ENCODE peak calls at places on chromosomes 11 and 22, in four cellular contexts. One of them, this sample, is unnamed.

GRCh38 chr11:57144075-57144474 is 37.7 kb upstream of the LRRC55 start:
- DNase-seq in Peyer's patch: no peak
- DNase-seq in K562: peak; percentile 37
- DNase-seq in suprapubic skin: no peak
- DNase-seq in this sample: no peak

GRCh38 chr11:64724863-64725535 is 2.0 kb upstream of the NRXN2 start:
- DNase-seq in Peyer's patch: no peak
- DNase-seq in K562: no peak
- DNase-seq in suprapubic skin: no peak
- DNase-seq in this sample: no peak

GRCh38 chr11:12433571-12434061 is 56.2 kb downstream of the PARVA start:
- DNase-seq in Peyer's patch: no peak
- DNase-seq in K562: no peak
- DNase-seq in suprapubic skin: no peak
- DNase-seq in this sample: no peak

GRCh38 chr11:10975287-10975721 is 117.5 kb upstream of the ZBED5 start:
- DNase-seq in Peyer's patch: no peak
- DNase-seq in K562: no peak
- DNase-seq in suprapubic skin: no peak
- DNase-seq in this sample: no peak

GRCh38 chr22:26642465-26643367 is 14.7 kb upstream of the MIAT start:
- DNase-seq in Peyer's patch: peak; percentile 83
- DNase-seq in K562: peak; percentile 84
- DNase-seq in suprapubic skin: no peak
- DNase-seq in this sample: no peak

GRCh38 chr22:48580481-48580970 is 1247.1 kb downstream of the BRD1 start:
- DNase-seq in Peyer's patch: no peak
- DNase-seq in K562: no peak
- DNase-seq in suprapubic skin: no peak
- DNase-seq in this sample: no peak

GRCh38 chr11:61586792-61587430 is 6.0 kb upstream of the SYT7 start:
- DNase-seq in Peyer's patch: no peak
- DNase-seq in K562: no peak
- DNase-seq in suprapubic skin: no peak
- DNase-seq in this sample: no peak

GRCh38 chr22:44625981-44626687 is 75.9 kb upstream of the PRR5 start:
- DNase-seq in Peyer's patch: peak; percentile 87
- DNase-seq in K562: peak; percentile 70
- DNase-seq in suprapubic skin: peak; percentile 79
- DNase-seq in this sample: peak; percentile 56

GRCh38 chr22:31870890-31871289 is 73.4 kb upstream of the YWHAH start:
- DNase-seq in Peyer's patch: no peak
- DNase-seq in K562: no peak
- DNase-seq in suprapubic skin: no peak
- DNase-seq in this sample: no peak

GRCh38 chr11:38791346-38791961 is 2193.4 kb upstream of the RAG2 start:
- DNase-seq in Peyer's patch: peak; percentile 49
- DNase-seq in K562: peak; percentile 77
- DNase-seq in suprapubic skin: no peak
- DNase-seq in this sample: no peak

GRCh38 chr22:37782340-37783168 is 25.2 kb upstream of the GCAT start:
- DNase-seq in Peyer's patch: no peak
- DNase-seq in K562: peak; percentile 50
- DNase-seq in suprapubic skin: no peak
- DNase-seq in this sample: no peak

DNA sequence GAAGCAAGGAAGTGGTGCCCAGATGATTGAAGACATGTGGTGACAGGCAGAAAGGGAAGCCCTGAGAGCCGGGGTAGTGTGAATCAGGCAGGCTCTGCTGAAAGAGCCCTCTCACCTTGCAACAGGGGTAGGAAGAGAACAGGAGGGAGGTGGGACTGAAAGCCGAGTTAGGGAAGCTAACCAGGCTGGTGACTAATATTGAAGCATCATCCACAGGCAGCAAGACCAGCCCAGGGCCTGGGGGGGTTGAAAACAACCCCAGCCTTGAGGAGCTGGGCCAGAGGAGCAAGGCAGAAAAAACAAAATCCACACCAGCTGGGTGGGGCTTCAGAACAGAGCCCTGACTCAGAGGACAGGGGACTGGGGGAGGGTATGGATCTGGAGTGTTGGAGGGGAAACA is 35.0 kb upstream of the CRTAM start:
- DNase-seq in Peyer's patch: no peak
- DNase-seq in K562: no peak
- DNase-seq in suprapubic skin: no peak
- DNase-seq in this sample: no peak
- TF ChIP-seq POLR2A in Peyer's patch: no peak
- TF ChIP-seq POLR2A in K562: no peak
- TF ChIP-seq POLR2A in suprapubic skin: no peak
- TF ChIP-seq POLR2A in this sample: no peak

DNA sequence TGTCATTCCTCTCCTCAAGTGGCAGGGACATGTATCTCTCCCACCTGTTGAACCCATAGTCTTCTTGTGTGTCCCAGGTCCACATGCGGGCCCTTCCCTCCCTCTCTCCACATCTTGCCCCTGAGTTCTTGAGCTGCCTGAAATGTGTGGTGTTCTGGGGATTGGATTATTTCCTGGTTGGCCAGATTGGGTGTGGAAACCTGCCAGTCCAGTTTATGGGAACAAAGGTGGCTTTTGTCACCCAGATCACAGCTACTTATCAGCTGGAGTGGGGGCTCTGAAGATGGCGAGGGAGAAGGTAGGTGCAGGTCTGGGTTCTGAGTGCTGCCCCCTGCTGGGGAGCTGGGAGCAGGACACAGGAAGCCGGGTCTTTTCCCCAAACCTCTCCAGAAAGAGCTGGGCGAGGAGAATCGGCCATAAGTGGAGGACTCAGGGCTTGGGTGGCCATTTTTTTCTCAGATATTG is 14.2 kb downstream of the DTX4 start:
- DNase-seq in Peyer's patch: peak; percentile 85
- DNase-seq in K562: peak; percentile 66
- DNase-seq in suprapubic skin: no peak
- DNase-seq in this sample: no peak
- TF ChIP-seq CTCF in Peyer's patch: peak; percentile 88
- TF ChIP-seq CTCF in K562: peak; percentile 91
- TF ChIP-seq CTCF in suprapubic skin: peak; percentile 52
- TF ChIP-seq CTCF in this sample: no peak

GRCh38 chr11:66568124-66568916 is at the start of gene CTSF:
- DNase-seq in Peyer's patch: peak; percentile 92
- DNase-seq in K562: peak; percentile 88
- DNase-seq in suprapubic skin: peak; percentile 91
- DNase-seq in this sample: peak; percentile 96
- H3K4me3 ChIP-seq in Peyer's patch: peak within 1 kb of the TSS; percentile 74
- H3K4me3 ChIP-seq in K562: peak within 1 kb of the TSS; percentile 48
- H3K4me3 ChIP-seq in suprapubic skin: peak within 1 kb of the TSS; percentile 85
- H3K4me3 ChIP-seq in this sample: peak within 1 kb of the TSS; percentile 47

DNA sequence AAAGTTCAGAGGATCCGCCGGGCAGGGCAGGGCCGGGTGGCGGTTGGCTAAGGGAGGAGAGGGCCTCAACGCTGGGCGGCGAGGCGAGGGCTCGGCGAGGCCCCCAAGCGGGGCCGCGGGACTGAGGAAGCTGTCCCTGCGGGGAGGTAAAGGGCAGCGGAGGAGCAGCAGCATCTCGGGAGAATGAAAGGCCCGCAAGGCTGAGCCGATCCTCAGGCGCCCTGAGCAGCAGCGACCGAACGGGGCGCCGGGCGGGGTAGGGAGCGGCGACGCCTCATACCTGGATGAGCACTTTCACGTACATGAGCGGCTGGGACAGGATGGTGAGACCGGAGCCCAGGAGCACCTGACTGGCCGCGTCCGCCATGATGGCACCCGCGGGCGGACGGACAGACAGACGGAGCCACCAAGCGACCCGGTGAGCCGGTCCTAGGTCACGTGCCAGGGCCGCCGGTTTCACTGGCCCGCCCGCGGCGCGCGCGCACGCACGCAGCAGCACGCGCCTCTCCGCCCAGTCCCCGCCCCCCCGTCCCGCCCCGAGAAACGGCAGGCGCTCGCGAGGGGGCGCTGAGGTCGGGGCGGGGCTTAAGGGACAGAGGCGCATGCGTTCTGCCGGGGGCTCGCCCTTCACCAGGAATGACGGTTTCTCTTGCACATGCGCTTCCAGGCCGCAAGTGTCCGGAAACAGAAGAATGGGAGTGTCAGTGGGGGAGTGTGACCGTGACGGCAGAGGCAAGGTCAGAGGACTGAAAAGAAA is at the start of gene MTCH2:
- DNase-seq in Peyer's patch: peak; percentile 98
- DNase-seq in K562: peak; percentile 98
- DNase-seq in suprapubic skin: peak; percentile 97
- DNase-seq in this sample: peak; percentile 96
- TF ChIP-seq POLR2A in Peyer's patch: peak; percentile 65
- TF ChIP-seq POLR2A in K562: peak; percentile 94
- TF ChIP-seq POLR2A in suprapubic skin: peak; percentile 72
- TF ChIP-seq POLR2A in this sample: no peak

DNA sequence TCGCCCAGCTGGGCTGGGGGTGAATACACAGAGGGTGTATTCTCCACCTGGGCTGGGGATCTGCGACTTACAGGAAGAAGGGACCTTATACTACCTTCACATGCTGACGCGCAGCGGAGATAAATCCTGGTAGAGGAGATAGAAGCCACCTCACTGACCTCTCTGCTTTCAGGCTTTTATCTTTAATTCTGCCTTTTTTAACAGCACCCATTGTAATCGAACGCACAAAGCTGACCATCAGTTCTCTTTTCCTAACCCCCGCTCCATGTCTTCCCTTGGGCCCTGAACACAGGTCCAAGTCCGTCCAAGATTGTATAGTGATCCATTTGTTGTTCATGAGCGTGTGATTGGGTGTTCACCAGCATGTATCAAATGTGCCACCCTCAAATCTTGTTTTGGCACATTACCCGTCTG is 664 bp upstream of the LAMTOR1 start:
- DNase-seq in Peyer's patch: no peak
- DNase-seq in K562: no peak
- DNase-seq in suprapubic skin: no peak
- DNase-seq in this sample: no peak
- TF ChIP-seq CTCF in Peyer's patch: no peak
- TF ChIP-seq CTCF in K562: peak; percentile 28
- TF ChIP-seq CTCF in suprapubic skin: no peak
- TF ChIP-seq CTCF in this sample: no peak

GRCh38 chr11:83970061-83970671 is 684.0 kb upstream of the CCDC90B start:
- DNase-seq in Peyer's patch: no peak
- DNase-seq in K562: no peak
- DNase-seq in suprapubic skin: no peak
- DNase-seq in this sample: no peak
- H3K4me3 ChIP-seq in Peyer's patch: no peak overlapping the region
- H3K4me3 ChIP-seq in K562: no peak overlapping the region
- H3K4me3 ChIP-seq in suprapubic skin: no peak overlapping the region
- H3K4me3 ChIP-seq in this sample: no peak overlapping the region

GRCh38 chr22:41857160-41857859 is 24.4 kb downstream of the SREBF2 start:
- DNase-seq in Peyer's patch: peak; percentile 79
- DNase-seq in K562: peak; percentile 79
- DNase-seq in suprapubic skin: no peak
- DNase-seq in this sample: no peak

GRCh38 chr22:41862530-41863266 is 29.8 kb downstream of the SREBF2 start:
- DNase-seq in Peyer's patch: peak; percentile 58
- DNase-seq in K562: no peak
- DNase-seq in suprapubic skin: no peak
- DNase-seq in this sample: no peak

GRCh38 chr22:41857860-41858199 is 24.9 kb downstream of the SREBF2 start:
- DNase-seq in Peyer's patch: no peak
- DNase-seq in K562: no peak
- DNase-seq in suprapubic skin: no peak
- DNase-seq in this sample: no peak

GRCh38 chr22:41863472-41863871 is 30.6 kb downstream of the SREBF2 start:
- DNase-seq in Peyer's patch: no peak
- DNase-seq in K562: no peak
- DNase-seq in suprapubic skin: no peak
- DNase-seq in this sample: no peak

GRCh38 chr22:41862160-41862529 is 29.2 kb downstream of the SREBF2 start:
- DNase-seq in Peyer's patch: peak; percentile 76
- DNase-seq in K562: peak; percentile 20
- DNase-seq in suprapubic skin: no peak
- DNase-seq in this sample: no peak
- TF ChIP-seq POLR2A in Peyer's patch: no peak
- TF ChIP-seq POLR2A in K562: no peak
- TF ChIP-seq POLR2A in suprapubic skin: no peak
- TF ChIP-seq POLR2A in this sample: no peak